ENCODE peak calls at places on chromosomes 2 and 18, in four cellular contexts. One of them, this sample, is unnamed.

GRCh38 chr2:64018715-64019082 is 529 bp downstream of the VPS54 start:
- DNase-seq in CD8-positive, alpha-beta T cell: peak; percentile 46
- DNase-seq in fibroblast of lung: no peak
- DNase-seq in glutamatergic neuron: peak; percentile 55
- DNase-seq in this sample: no peak

GRCh38 chr18:27017901-27018500 is 152.5 kb upstream of the AQP4 start:
- DNase-seq in fibroblast of lung: no peak
- DNase-seq in glutamatergic neuron: no peak
- DNase-seq in CD8-positive, alpha-beta T cell: no peak
- DNase-seq in this sample: peak; percentile 10

GRCh38 chr2:68832161-68832869 is 38.9 kb downstream of the BMP10 start:
- DNase-seq in glutamatergic neuron: no peak
- DNase-seq in fibroblast of lung: peak; percentile 67
- DNase-seq in CD8-positive, alpha-beta T cell: peak; percentile 19
- DNase-seq in this sample: no peak

GRCh38 chr2:215404357-215404719 is 31.5 kb downstream of the FN1 start:
- DNase-seq in glutamatergic neuron: no peak
- DNase-seq in fibroblast of lung: no peak
- DNase-seq in CD8-positive, alpha-beta T cell: no peak
- DNase-seq in this sample: no peak

GRCh38 chr2:227861011-227861410 is 10.4 kb upstream of the DAW1 start:
- DNase-seq in glutamatergic neuron: no peak
- DNase-seq in fibroblast of lung: no peak
- DNase-seq in CD8-positive, alpha-beta T cell: no peak
- DNase-seq in this sample: no peak

GRCh38 chr2:99865818-99866676 is 276.3 kb downstream of the AFF3 start:
- DNase-seq in fibroblast of lung: peak; percentile 28
- DNase-seq in glutamatergic neuron: no peak
- DNase-seq in CD8-positive, alpha-beta T cell: no peak
- DNase-seq in this sample: no peak

GRCh38 chr2:136107238-136108033 is 10.5 kb downstream of the CXCR4 start:
- DNase-seq in CD8-positive, alpha-beta T cell: no peak
- DNase-seq in glutamatergic neuron: no peak
- DNase-seq in fibroblast of lung: no peak
- DNase-seq in this sample: no peak

GRCh38 chr2:210028178-210028577 is 25.7 kb downstream of the RPE start:
- DNase-seq in fibroblast of lung: no peak
- DNase-seq in glutamatergic neuron: no peak
- DNase-seq in CD8-positive, alpha-beta T cell: no peak
- DNase-seq in this sample: no peak

GRCh38 chr2:200230716-200231115 is 75.8 kb upstream of the SPATS2L start:
- DNase-seq in CD8-positive, alpha-beta T cell: no peak
- DNase-seq in glutamatergic neuron: no peak
- DNase-seq in fibroblast of lung: no peak
- DNase-seq in this sample: no peak

GRCh38 chr2:41329075-41329474 is 718.7 kb upstream of the PKDCC start:
- DNase-seq in fibroblast of lung: no peak
- DNase-seq in CD8-positive, alpha-beta T cell: no peak
- DNase-seq in glutamatergic neuron: no peak
- DNase-seq in this sample: no peak

GRCh38 chr2:10410716-10411437 is 37.2 kb downstream of the ODC1 start:
- DNase-seq in glutamatergic neuron: no peak
- DNase-seq in CD8-positive, alpha-beta T cell: no peak
- DNase-seq in fibroblast of lung: no peak
- DNase-seq in this sample: no peak

GRCh38 chr18:47915229-47915628 is 15.2 kb downstream of the SMAD2 start:
- DNase-seq in CD8-positive, alpha-beta T cell: no peak
- DNase-seq in fibroblast of lung: no peak
- DNase-seq in glutamatergic neuron: no peak
- DNase-seq in this sample: no peak

GRCh38 chr2:16396171-16396570 is 269.5 kb downstream of the CYRIA start:
- DNase-seq in glutamatergic neuron: no peak
- DNase-seq in fibroblast of lung: no peak
- DNase-seq in CD8-positive, alpha-beta T cell: no peak
- DNase-seq in this sample: no peak

GRCh38 chr2:36376319-36376765 is 20.8 kb downstream of the CRIM1 start:
- DNase-seq in fibroblast of lung: peak; percentile 65
- DNase-seq in glutamatergic neuron: no peak
- DNase-seq in CD8-positive, alpha-beta T cell: no peak
- DNase-seq in this sample: no peak

GRCh38 chr2:216131175-216131926 is 22.2 kb downstream of the XRCC5 start:
- DNase-seq in CD8-positive, alpha-beta T cell: no peak
- DNase-seq in fibroblast of lung: peak; percentile 19
- DNase-seq in glutamatergic neuron: no peak
- DNase-seq in this sample: no peak

GRCh38 chr2:74017181-74017580 is 32.5 kb downstream of the TET3 start:
- DNase-seq in glutamatergic neuron: no peak
- DNase-seq in fibroblast of lung: no peak
- DNase-seq in CD8-positive, alpha-beta T cell: no peak
- DNase-seq in this sample: no peak

GRCh38 chr2:188628989-188629889 is 337.6 kb downstream of the GULP1 start:
- DNase-seq in fibroblast of lung: peak; percentile 21
- DNase-seq in glutamatergic neuron: no peak
- DNase-seq in CD8-positive, alpha-beta T cell: no peak
- DNase-seq in this sample: no peak

GRCh38 chr2:165778653-165779451 is 15.2 kb downstream of the GALNT3 start:
- DNase-seq in glutamatergic neuron: no peak
- DNase-seq in fibroblast of lung: no peak
- DNase-seq in CD8-positive, alpha-beta T cell: no peak
- DNase-seq in this sample: no peak

GRCh38 chr2:100213595-100213994 is 71.2 kb upstream of the AFF3 start:
- DNase-seq in CD8-positive, alpha-beta T cell: no peak
- DNase-seq in glutamatergic neuron: no peak
- DNase-seq in fibroblast of lung: no peak
- DNase-seq in this sample: no peak

GRCh38 chr18:46894124-46894523 is 23.2 kb downstream of the PIAS2 start:
- DNase-seq in fibroblast of lung: no peak
- DNase-seq in glutamatergic neuron: no peak
- DNase-seq in CD8-positive, alpha-beta T cell: no peak
- DNase-seq in this sample: no peak

GRCh38 chr2:95348609-95349567 is 51.7 kb downstream of the KCNIP3 start:
- DNase-seq in CD8-positive, alpha-beta T cell: no peak
- DNase-seq in fibroblast of lung: peak; percentile 60
- DNase-seq in glutamatergic neuron: no peak
- DNase-seq in this sample: no peak

GRCh38 chr2:229273384-229274338 is 2.6 kb upstream of the PID1 start:
- DNase-seq in CD8-positive, alpha-beta T cell: no peak
- DNase-seq in glutamatergic neuron: peak; percentile 52
- DNase-seq in fibroblast of lung: peak; percentile 89
- DNase-seq in this sample: peak; percentile 55

GRCh38 chr2:142974288-142975024 is 97.0 kb downstream of the KYNU start:
- DNase-seq in glutamatergic neuron: no peak
- DNase-seq in CD8-positive, alpha-beta T cell: no peak
- DNase-seq in fibroblast of lung: peak; percentile 37
- DNase-seq in this sample: no peak

GRCh38 chr2:10717630-10718029 is 3.8 kb upstream of the ATP6V1C2 start:
- DNase-seq in glutamatergic neuron: no peak
- DNase-seq in fibroblast of lung: peak; percentile 51
- DNase-seq in CD8-positive, alpha-beta T cell: no peak
- DNase-seq in this sample: no peak

GRCh38 chr2:221189431-221189830 is 382.7 kb downstream of the EPHA4 start:
- DNase-seq in fibroblast of lung: no peak
- DNase-seq in CD8-positive, alpha-beta T cell: no peak
- DNase-seq in glutamatergic neuron: no peak
- DNase-seq in this sample: no peak

GRCh38 chr2:132275396-132275795 is 113.6 kb upstream of the ANKRD30BL start:
- DNase-seq in glutamatergic neuron: no peak
- DNase-seq in fibroblast of lung: no peak
- DNase-seq in CD8-positive, alpha-beta T cell: no peak
- DNase-seq in this sample: no peak

GRCh38 chr2:53848062-53848461 is 11.7 kb downstream of the GPR75 start:
- DNase-seq in glutamatergic neuron: no peak
- DNase-seq in CD8-positive, alpha-beta T cell: no peak
- DNase-seq in fibroblast of lung: no peak
- DNase-seq in this sample: no peak

GRCh38 chr2:205925373-205926337 is 160.3 kb downstream of the INO80D start:
- DNase-seq in CD8-positive, alpha-beta T cell: peak; percentile 68
- DNase-seq in glutamatergic neuron: peak; percentile 93
- DNase-seq in fibroblast of lung: peak; percentile 61
- DNase-seq in this sample: peak; percentile 92

GRCh38 chr18:74242451-74243096 is 49.2 kb downstream of the CYB5A start:
- DNase-seq in fibroblast of lung: peak; percentile 18
- DNase-seq in CD8-positive, alpha-beta T cell: no peak
- DNase-seq in glutamatergic neuron: no peak
- DNase-seq in this sample: no peak

GRCh38 chr2:55010149-55010591 is 40.1 kb downstream of the RTN4 start:
- DNase-seq in fibroblast of lung: peak; percentile 59
- DNase-seq in glutamatergic neuron: no peak
- DNase-seq in CD8-positive, alpha-beta T cell: peak; percentile 44
- DNase-seq in this sample: no peak

GRCh38 chr2:182482511-182482910 is 55.7 kb upstream of the PDE1A start:
- DNase-seq in CD8-positive, alpha-beta T cell: no peak
- DNase-seq in fibroblast of lung: no peak
- DNase-seq in glutamatergic neuron: no peak
- DNase-seq in this sample: no peak

GRCh38 chr2:240355962-240356361 is 79.5 kb upstream of the GPC1 start:
- DNase-seq in fibroblast of lung: no peak
- DNase-seq in glutamatergic neuron: peak; percentile 13
- DNase-seq in CD8-positive, alpha-beta T cell: no peak
- DNase-seq in this sample: no peak

GRCh38 chr2:68737717-68738116 is 3.1 kb downstream of the ARHGAP25 start:
- DNase-seq in CD8-positive, alpha-beta T cell: peak; percentile 29
- DNase-seq in fibroblast of lung: no peak
- DNase-seq in glutamatergic neuron: no peak
- DNase-seq in this sample: no peak

GRCh38 chr2:27096748-27097297 is 10.3 kb downstream of the KHK start:
- DNase-seq in glutamatergic neuron: no peak
- DNase-seq in CD8-positive, alpha-beta T cell: no peak
- DNase-seq in fibroblast of lung: no peak
- DNase-seq in this sample: no peak
- TF ChIP-seq CTCF in glutamatergic neuron: no peak
- TF ChIP-seq CTCF in CD8-positive, alpha-beta T cell: no peak
- TF ChIP-seq CTCF in fibroblast of lung: no peak
- TF ChIP-seq CTCF in this sample: no peak

GRCh38 chr18:59735269-59735860 is 38.1 kb upstream of the CCBE1 start:
- DNase-seq in CD8-positive, alpha-beta T cell: no peak
- DNase-seq in fibroblast of lung: no peak
- DNase-seq in glutamatergic neuron: no peak
- DNase-seq in this sample: no peak

GRCh38 chr18:59730896-59731295 is 33.7 kb upstream of the CCBE1 start:
- DNase-seq in fibroblast of lung: no peak
- DNase-seq in CD8-positive, alpha-beta T cell: no peak
- DNase-seq in glutamatergic neuron: no peak
- DNase-seq in this sample: no peak

GRCh38 chr18:59733411-59733810 is 36.2 kb upstream of the CCBE1 start:
- DNase-seq in fibroblast of lung: no peak
- DNase-seq in CD8-positive, alpha-beta T cell: no peak
- DNase-seq in glutamatergic neuron: no peak
- DNase-seq in this sample: no peak

GRCh38 chr18:59725177-59725576 is 28.0 kb upstream of the CCBE1 start:
- DNase-seq in glutamatergic neuron: no peak
- DNase-seq in CD8-positive, alpha-beta T cell: no peak
- DNase-seq in fibroblast of lung: peak; percentile 40
- DNase-seq in this sample: no peak

GRCh38 chr18:59729781-59730180 is 32.6 kb upstream of the CCBE1 start:
- DNase-seq in fibroblast of lung: no peak
- DNase-seq in CD8-positive, alpha-beta T cell: no peak
- DNase-seq in glutamatergic neuron: no peak
- DNase-seq in this sample: no peak
- TF ChIP-seq CTCF in fibroblast of lung: no peak
- TF ChIP-seq CTCF in CD8-positive, alpha-beta T cell: no peak
- TF ChIP-seq CTCF in glutamatergic neuron: no peak
- TF ChIP-seq CTCF in this sample: no peak

DNA sequence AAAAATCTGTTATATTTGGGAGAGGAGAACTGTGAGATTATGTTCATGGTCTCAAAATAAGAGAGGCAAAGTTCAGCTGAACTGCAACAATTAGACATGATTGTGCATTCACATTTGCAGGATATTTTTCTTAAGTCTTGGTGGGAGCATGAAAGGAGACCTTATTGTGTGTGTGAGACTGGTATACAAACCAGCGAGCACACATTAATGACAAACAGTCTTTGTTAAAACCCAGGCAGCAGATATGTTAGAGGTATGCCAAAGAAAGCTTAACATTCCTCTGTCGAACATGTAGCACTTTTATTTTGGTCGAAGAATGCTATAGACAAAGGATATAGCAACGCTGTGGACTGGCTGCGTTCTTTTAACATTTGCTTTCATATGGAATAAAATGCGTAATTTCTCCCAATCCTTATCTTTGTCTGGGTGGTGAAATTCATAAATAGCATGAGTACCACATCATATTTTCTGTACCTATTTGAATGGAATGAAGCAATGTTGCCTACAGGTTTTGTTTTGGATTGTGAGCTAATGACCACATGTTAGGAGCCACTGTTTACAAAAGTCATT is 88.4 kb downstream of the ICOS start:
- DNase-seq in glutamatergic neuron: no peak
- DNase-seq in fibroblast of lung: no peak
- DNase-seq in CD8-positive, alpha-beta T cell: no peak
- DNase-seq in this sample: no peak
- TF ChIP-seq CTCF in glutamatergic neuron: no peak
- TF ChIP-seq CTCF in fibroblast of lung: no peak
- TF ChIP-seq CTCF in CD8-positive, alpha-beta T cell: no peak
- TF ChIP-seq CTCF in this sample: no peak

GRCh38 chr2:241859436-241860183 is 916 bp upstream of the PDCD1 start:
- DNase-seq in fibroblast of lung: peak; percentile 48
- DNase-seq in CD8-positive, alpha-beta T cell: peak; percentile 54
- DNase-seq in glutamatergic neuron: peak; percentile 63
- DNase-seq in this sample: peak; percentile 17
- TF ChIP-seq CTCF in fibroblast of lung: peak; percentile 27
- TF ChIP-seq CTCF in CD8-positive, alpha-beta T cell: no peak
- TF ChIP-seq CTCF in glutamatergic neuron: peak; percentile 24
- TF ChIP-seq CTCF in this sample: no peak

DNA sequence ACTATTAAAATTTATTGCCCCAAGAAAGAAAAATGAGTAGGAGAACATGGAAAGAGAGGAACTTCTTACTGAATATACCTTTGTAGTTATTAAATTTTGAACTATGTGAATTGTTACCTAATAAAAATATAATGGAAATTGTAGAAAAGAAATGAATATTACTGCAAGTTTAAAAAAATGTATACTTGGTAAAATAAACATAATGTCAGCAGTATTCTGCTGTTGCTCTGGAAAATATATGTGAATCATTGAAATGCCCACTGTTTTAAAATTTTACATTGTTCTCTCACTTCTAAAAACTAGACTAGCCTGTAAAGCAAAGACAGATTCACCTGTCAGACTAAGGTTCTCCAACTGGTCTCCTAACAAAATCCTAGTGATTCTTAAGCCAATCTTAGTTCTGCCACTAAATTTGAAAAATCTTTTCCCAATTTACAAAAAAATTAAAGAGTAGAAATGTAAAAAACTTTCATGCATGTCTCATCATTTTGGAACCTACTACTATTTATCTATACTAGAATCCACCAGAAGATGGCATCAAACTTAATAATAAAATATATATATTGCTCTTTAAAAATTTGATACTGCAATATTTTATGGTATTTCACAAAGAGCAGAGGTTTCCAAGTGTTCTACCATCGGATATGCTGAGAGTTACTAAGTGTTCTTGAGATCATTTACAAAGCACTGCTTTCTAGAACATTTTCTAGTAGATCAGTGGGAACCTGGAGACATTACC is 22.3 kb upstream of the TMEM237 start:
- DNase-seq in CD8-positive, alpha-beta T cell: no peak
- DNase-seq in fibroblast of lung: peak; percentile 45
- DNase-seq in glutamatergic neuron: no peak
- DNase-seq in this sample: no peak
- TF ChIP-seq CTCF in CD8-positive, alpha-beta T cell: no peak
- TF ChIP-seq CTCF in fibroblast of lung: no peak
- TF ChIP-seq CTCF in glutamatergic neuron: no peak
- TF ChIP-seq CTCF in this sample: no peak